ENCODE peak calls at places on chromosomes 5 and 9, in four cellular contexts. B is HepG2, T is GM12878, H is K562. L is an unnamed sample.

GRCh38 chr9:124941689-124942561 is 1.0 kb upstream of the GOLGA1 start:
- DNase-seq in B (peak), T (peak), H (peak), L (peak)

GRCh38 chr9:121972501-121972981 is 120.6 kb downstream of the TTLL11 start:
- DNase-seq in B (no peak), T (peak), H (no peak), L (no peak)

GRCh38 chr9:135788576-135789300 is 86.8 kb downstream of the KCNT1 start:
- DNase-seq in B (no peak), T (no peak), H (no peak), L (no peak)

GRCh38 chr9:130929571-130930022 is 9.4 kb downstream of the FIBCD1 start:
- DNase-seq in B (no peak), T (no peak), H (peak), L (no peak)

GRCh38 chr9:99019523-99020331 is 76.0 kb downstream of the COL15A1 start:
- DNase-seq in B (no peak), T (no peak), H (no peak), L (peak)

GRCh38 chr5:127447822-127448221 is 69.6 kb upstream of the PRRC1 start:
- DNase-seq in B (no peak), T (no peak), H (no peak), L (no peak)

GRCh38 chr5:31824886-31825774 is 186.2 kb downstream of the PDZD2 start:
- DNase-seq in B (peak), T (no peak), H (peak), L (peak)

GRCh38 chr9:131473891-131474290 is 28.8 kb upstream of the POMT1 start:
- DNase-seq in B (no peak), T (no peak), H (no peak), L (no peak)

GRCh38 chr9:29422445-29422844 is 1849.2 kb upstream of the C9orf72 start:
- DNase-seq in B (no peak), T (peak), H (no peak), L (no peak)

GRCh38 chr9:21558627-21559401 is 76.7 kb upstream of the IFNE start:
- DNase-seq in B (no peak), T (no peak), H (no peak), L (no peak)
- TF ChIP-seq POLR2AphosphoS2 in B (no peak), T (no peak), H (no peak), L (no peak)

GRCh38 chr5:135215617-135215995 is 181.6 kb upstream of the PITX1 start:
- DNase-seq in B (no peak), T (no peak), H (no peak), L (no peak)

GRCh38 chr5:135217669-135218485 is 181.2 kb downstream of the MACROH2A1 start:
- DNase-seq in B (no peak), T (no peak), H (peak), L (no peak)

GRCh38 chr5:135214897-135215616 is 181.0 kb upstream of the PITX1 start:
- DNase-seq in B (no peak), T (no peak), H (no peak), L (no peak)

GRCh38 chr5:135216813-135217154 is 182.2 kb downstream of the MACROH2A1 start:
- DNase-seq in B (no peak), T (no peak), H (no peak), L (no peak)

DNA sequence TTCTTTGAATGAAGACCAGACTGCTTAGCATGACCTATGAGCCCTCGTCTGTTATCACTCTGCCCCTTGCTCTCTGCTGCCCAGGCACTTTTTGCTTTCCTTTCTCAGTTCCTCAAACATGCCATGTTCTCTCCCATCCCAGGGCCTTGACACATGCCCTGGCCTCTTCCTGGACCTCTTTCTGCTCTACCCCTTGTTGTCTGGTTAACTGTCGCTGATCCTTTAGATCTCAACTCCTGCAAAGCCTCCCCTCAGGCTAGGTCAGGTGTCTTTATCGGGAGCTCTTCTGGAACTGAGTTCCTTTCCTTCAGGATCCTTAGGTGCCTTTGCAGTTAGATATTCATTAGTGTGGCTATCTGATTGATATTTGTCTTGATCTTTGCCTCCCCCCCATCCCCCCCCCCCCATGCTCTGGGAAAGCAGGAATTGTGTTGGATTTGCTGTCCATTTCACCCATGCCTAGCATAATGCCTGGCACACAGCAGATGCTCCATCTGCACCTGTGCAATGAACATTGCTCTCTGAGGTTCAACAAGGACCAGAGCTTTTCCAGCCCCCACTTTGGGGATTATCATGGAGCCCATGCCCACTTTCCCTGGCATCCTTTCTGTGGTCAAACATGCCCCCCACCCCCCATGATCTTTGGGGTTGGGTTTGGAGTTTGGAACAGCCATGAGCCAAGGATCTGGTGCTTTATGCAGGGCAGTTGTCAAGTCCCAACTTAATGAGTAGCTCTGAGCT is 182.2 kb upstream of the PITX1 start:
- DNase-seq in B (no peak), T (no peak), H (no peak), L (no peak)
- TF ChIP-seq MYC in B (no peak), T (no peak), H (no peak), L (no peak)

GRCh38 chr9:14389146-14389545 is 75.2 kb upstream of the NFIB start:
- DNase-seq in B (no peak), T (no peak), H (no peak), L (no peak)

GRCh38 chr9:14393382-14393781 is 79.4 kb upstream of the NFIB start:
- DNase-seq in B (no peak), T (no peak), H (no peak), L (no peak)

GRCh38 chr9:14389622-14390021 is 75.7 kb upstream of the NFIB start:
- DNase-seq in B (no peak), T (no peak), H (no peak), L (no peak)

GRCh38 chr9:14395300-14396082 is 81.5 kb upstream of the NFIB start:
- DNase-seq in B (no peak), T (no peak), H (peak), L (no peak)

GRCh38 chr9:14391620-14392019 is 77.7 kb upstream of the NFIB start:
- DNase-seq in B (no peak), T (no peak), H (no peak), L (no peak)
- TF ChIP-seq POLR2AphosphoS2 in B (no peak), T (no peak), H (no peak), L (no peak)

DNA sequence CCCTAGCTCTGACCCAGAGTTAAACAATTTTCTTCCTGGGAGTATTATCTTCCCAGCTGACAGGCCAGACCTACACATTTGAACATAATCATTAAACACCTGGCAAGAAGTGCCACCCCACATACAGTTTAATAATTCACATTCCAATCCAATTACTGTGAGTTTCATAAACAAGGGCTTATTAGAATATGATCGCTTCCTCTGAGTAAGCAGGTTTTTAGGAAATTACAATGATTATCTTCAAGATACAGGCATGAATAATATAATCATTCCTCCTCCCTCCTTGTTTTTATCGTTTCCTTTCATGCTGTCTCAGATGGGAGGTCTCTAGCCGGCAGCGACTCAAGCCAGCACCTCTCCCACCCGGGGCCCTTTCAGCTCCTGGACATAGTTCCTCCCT is 15.8 kb upstream of the KIF4B start:
- DNase-seq in B (no peak), T (no peak), H (no peak), L (no peak)
- TF ChIP-seq MYC in B (no peak), T (no peak), H (no peak), L (no peak)

GRCh38 chr9:97632406-97632991 is 669 bp downstream of the TSTD2 start:
- DNase-seq in B (no peak), T (no peak), H (no peak), L (no peak)

GRCh38 chr9:97632992-97633858 is at the start of the genes NCBP1 and TSTD2:
- DNase-seq in B (peak), T (peak), H (peak), L (peak)

GRCh38 chr9:97633859-97634485 is 351 bp downstream of the NCBP1 start:
- DNase-seq in B (peak), T (no peak), H (no peak), L (peak)

GRCh38 chr9:97636903-97637302 is 3.3 kb downstream of the NCBP1 start:
- DNase-seq in B (no peak), T (no peak), H (no peak), L (no peak)

GRCh38 chr9:97635026-97635425 is 1.4 kb downstream of the NCBP1 start:
- DNase-seq in B (no peak), T (no peak), H (no peak), L (no peak)
- TF ChIP-seq POLR2AphosphoS2 in B (no peak), T (no peak), H (no peak), L (no peak)

GRCh38 chr5:144206136-144206535 is 35.5 kb downstream of the KCTD16 start:
- DNase-seq in B (no peak), T (no peak), H (no peak), L (no peak)
- TF ChIP-seq MYC in B (no peak), T (no peak), H (no peak), L (no peak)

GRCh38 chr5:167982-168660 is 23.2 kb upstream of the LRRC14B start:
- DNase-seq in B (no peak), T (no peak), H (no peak), L (no peak)
- TF ChIP-seq POLR2AphosphoS2 in B (no peak), T (no peak), H (no peak), L (no peak)

GRCh38 chr9:38417003-38417965 is 7.0 kb downstream of the IGFBPL1 start:
- DNase-seq in B (peak), T (no peak), H (peak), L (peak)
- TF ChIP-seq MYC in B (no peak), T (no peak), H (no peak), L (no peak)

L was measured in A549.